ENCODE peak calls at places on chromosomes 5 and 9, in five cellular contexts. D is NCI-H2171 treated with DMSO at 0.1 percent for 48 hours; T is lower lobe of right lung; X is NCI-H146; E is activated naive CD8-positive, alpha-beta T cell treated with anti-CD3 and anti-CD28 coated beads, Interleukin-2, amount 50 U/mL, for 24 hours. S is an unnamed sample.

GRCh38 chr9:4982720-4983482 is 2.2 kb upstream of the JAK2 start:
- DNase-seq in X (no peak), T (no peak), E (no peak), D (no peak), S (no peak)

GRCh38 chr5:72018158-72018803 is 89.0 kb upstream of the MAP1B start:
- DNase-seq in E (peak), X (peak), D (no peak), T (peak), S (no peak)

GRCh38 chr5:179818746-179819295 is 1.9 kb upstream of the SQSTM1 start:
- DNase-seq in D (peak), T (peak), X (peak), E (peak), S (peak)

GRCh38 chr9:80664327-80665210 is 1024.8 kb downstream of the TLE1 start:
- DNase-seq in X (no peak), E (no peak), T (no peak), D (no peak), S (peak)

GRCh38 chr5:169706758-169707450 is 69.8 kb downstream of the DOCK2 start:
- DNase-seq in T (no peak), E (peak), D (no peak), X (no peak), S (no peak)

GRCh38 chr9:77616191-77616590 is 31.9 kb downstream of the GNA14 start:
- DNase-seq in D (peak), X (no peak), T (no peak), E (no peak), S (peak)

GRCh38 chr9:133771486-133772482 is 33.6 kb upstream of the SARDH start:
- DNase-seq in D (no peak), X (no peak), T (peak), E (no peak), S (no peak)

GRCh38 chr5:124285071-124285470 is 461.4 kb downstream of the ZNF608 start:
- DNase-seq in T (no peak), D (no peak), E (no peak), X (peak), S (peak)

GRCh38 chr5:33968133-33969005 is 16.1 kb downstream of the SLC45A2 start:
- DNase-seq in D (peak), T (no peak), X (no peak), E (no peak), S (no peak)

GRCh38 chr5:142881076-142881466 is 110.9 kb downstream of the ARHGAP26 start:
- DNase-seq in D (no peak), T (no peak), X (no peak), E (no peak), S (no peak)

GRCh38 chr9:98642661-98643312 is 65.9 kb downstream of the GABBR2 start:
- DNase-seq in E (no peak), D (no peak), X (no peak), T (no peak), S (no peak)

GRCh38 chr9:123544007-123544827 is 188.2 kb downstream of the CRB2 start:
- DNase-seq in T (no peak), E (peak), X (peak), D (peak), S (peak)

GRCh38 chr5:126987271-126987899 is 43.0 kb downstream of the MARCHF3 start:
- DNase-seq in T (no peak), E (no peak), D (no peak), X (no peak), S (no peak)

GRCh38 chr5:93162201-93162654 is 418.8 kb downstream of the NR2F1-AS1 start:
- DNase-seq in T (no peak), D (peak), X (no peak), E (no peak), S (peak)

GRCh38 chr5:1316941-1317340 is 22.1 kb upstream of the TERT start:
- DNase-seq in X (no peak), E (no peak), T (peak), D (no peak), S (no peak)